ENCODE peak calls at places on chromosome 21, in four cellular contexts. One of them, this sample, is unnamed.

GRCh38 chr21:28993293-28993629 is 584 bp upstream of the LTN1 start:
- DNase-seq in AG09319: no peak
- DNase-seq in activated CD8-positive, alpha-beta T cell treated with anti-CD3 and anti-CD28 coated beads for 36 hours: no peak
- DNase-seq in transverse colon: no peak
- DNase-seq in this sample: no peak

GRCh38 chr21:33813832-33814231 is 101.8 kb downstream of the ATP5PO start:
- DNase-seq in AG09319: no peak
- DNase-seq in transverse colon: no peak
- DNase-seq in activated CD8-positive, alpha-beta T cell treated with anti-CD3 and anti-CD28 coated beads for 36 hours: no peak
- DNase-seq in this sample: no peak

GRCh38 chr21:33817663-33818433 is 97.8 kb downstream of the ATP5PO start:
- DNase-seq in transverse colon: no peak
- DNase-seq in activated CD8-positive, alpha-beta T cell treated with anti-CD3 and anti-CD28 coated beads for 36 hours: no peak
- DNase-seq in AG09319: no peak
- DNase-seq in this sample: no peak

GRCh38 chr21:45318556-45319341 is 31.1 kb upstream of the POFUT2 start:
- DNase-seq in activated CD8-positive, alpha-beta T cell treated with anti-CD3 and anti-CD28 coated beads for 36 hours: no peak
- DNase-seq in AG09319: no peak
- DNase-seq in transverse colon: peak; percentile 50
- DNase-seq in this sample: no peak

GRCh38 chr21:45080639-45081414 is 6.4 kb downstream of the ADARB1 start:
- DNase-seq in activated CD8-positive, alpha-beta T cell treated with anti-CD3 and anti-CD28 coated beads for 36 hours: peak; percentile 55
- DNase-seq in transverse colon: no peak
- DNase-seq in AG09319: no peak
- DNase-seq in this sample: no peak

GRCh38 chr21:34221331-34222030 is 142.3 kb upstream of the KCNE2 start:
- DNase-seq in transverse colon: no peak
- DNase-seq in AG09319: peak; percentile 39
- DNase-seq in activated CD8-positive, alpha-beta T cell treated with anti-CD3 and anti-CD28 coated beads for 36 hours: no peak
- DNase-seq in this sample: no peak

GRCh38 chr21:31186916-31187315 is 148.6 kb upstream of the KRTAP19-8 start:
- DNase-seq in transverse colon: no peak
- DNase-seq in AG09319: no peak
- DNase-seq in activated CD8-positive, alpha-beta T cell treated with anti-CD3 and anti-CD28 coated beads for 36 hours: no peak
- DNase-seq in this sample: no peak

GRCh38 chr21:45631540-45631939 is 12.0 kb upstream of the PCBP3 start:
- DNase-seq in AG09319: no peak
- DNase-seq in activated CD8-positive, alpha-beta T cell treated with anti-CD3 and anti-CD28 coated beads for 36 hours: no peak
- DNase-seq in transverse colon: no peak
- DNase-seq in this sample: no peak

GRCh38 chr21:26769613-26770188 is 75.5 kb downstream of the ADAMTS1 start:
- DNase-seq in transverse colon: no peak
- DNase-seq in AG09319: peak; percentile 25
- DNase-seq in activated CD8-positive, alpha-beta T cell treated with anti-CD3 and anti-CD28 coated beads for 36 hours: no peak
- DNase-seq in this sample: no peak

GRCh38 chr21:45365608-45366241 is 39.2 kb upstream of the COL18A1 start:
- DNase-seq in activated CD8-positive, alpha-beta T cell treated with anti-CD3 and anti-CD28 coated beads for 36 hours: no peak
- DNase-seq in AG09319: no peak
- DNase-seq in transverse colon: no peak
- DNase-seq in this sample: no peak

GRCh38 chr21:45935628-45936027 is 45.9 kb upstream of the COL6A1 start:
- DNase-seq in activated CD8-positive, alpha-beta T cell treated with anti-CD3 and anti-CD28 coated beads for 36 hours: no peak
- DNase-seq in AG09319: no peak
- DNase-seq in transverse colon: no peak
- DNase-seq in this sample: no peak

GRCh38 chr21:27564684-27565280 is 597.9 kb upstream of the ADAMTS5 start:
- DNase-seq in AG09319: peak; percentile 29
- DNase-seq in activated CD8-positive, alpha-beta T cell treated with anti-CD3 and anti-CD28 coated beads for 36 hours: peak; percentile 32
- DNase-seq in transverse colon: peak; percentile 31
- DNase-seq in this sample: no peak

GRCh38 chr21:36504067-36505058 is 24.4 kb upstream of the CLDN14 start:
- DNase-seq in transverse colon: peak; percentile 18
- DNase-seq in activated CD8-positive, alpha-beta T cell treated with anti-CD3 and anti-CD28 coated beads for 36 hours: peak; percentile 52
- DNase-seq in AG09319: peak; percentile 35
- DNase-seq in this sample: peak; percentile 39

GRCh38 chr21:25717491-25718139 is 17.1 kb downstream of the ATP5PF start:
- DNase-seq in AG09319: no peak
- DNase-seq in transverse colon: no peak
- DNase-seq in activated CD8-positive, alpha-beta T cell treated with anti-CD3 and anti-CD28 coated beads for 36 hours: no peak
- DNase-seq in this sample: no peak

GRCh38 chr21:25925936-25926335 is 191.2 kb downstream of the GABPA start:
- DNase-seq in transverse colon: no peak
- DNase-seq in AG09319: no peak
- DNase-seq in activated CD8-positive, alpha-beta T cell treated with anti-CD3 and anti-CD28 coated beads for 36 hours: no peak
- DNase-seq in this sample: no peak

GRCh38 chr21:23131177-23131576 is 2133.0 kb downstream of the NCAM2 start:
- DNase-seq in AG09319: no peak
- DNase-seq in transverse colon: no peak
- DNase-seq in activated CD8-positive, alpha-beta T cell treated with anti-CD3 and anti-CD28 coated beads for 36 hours: no peak
- DNase-seq in this sample: no peak

GRCh38 chr21:43815107-43815742 is 25.8 kb downstream of the RRP1 start:
- DNase-seq in activated CD8-positive, alpha-beta T cell treated with anti-CD3 and anti-CD28 coated beads for 36 hours: no peak
- DNase-seq in AG09319: no peak
- DNase-seq in transverse colon: no peak
- DNase-seq in this sample: peak; percentile 46

GRCh38 chr21:26777166-26777565 is 68.0 kb downstream of the ADAMTS1 start:
- DNase-seq in transverse colon: no peak
- DNase-seq in AG09319: no peak
- DNase-seq in activated CD8-positive, alpha-beta T cell treated with anti-CD3 and anti-CD28 coated beads for 36 hours: no peak
- DNase-seq in this sample: no peak

GRCh38 chr21:35649186-35649585 is 411.1 kb downstream of the SETD4 start:
- DNase-seq in transverse colon: no peak
- DNase-seq in AG09319: peak; percentile 7
- DNase-seq in activated CD8-positive, alpha-beta T cell treated with anti-CD3 and anti-CD28 coated beads for 36 hours: no peak
- DNase-seq in this sample: no peak

GRCh38 chr21:21688877-21689276 is 690.7 kb downstream of the NCAM2 start:
- DNase-seq in activated CD8-positive, alpha-beta T cell treated with anti-CD3 and anti-CD28 coated beads for 36 hours: peak; percentile 1
- DNase-seq in transverse colon: no peak
- DNase-seq in AG09319: no peak
- DNase-seq in this sample: no peak

GRCh38 chr21:14956826-14957225 is 108.0 kb downstream of the NRIP1 start:
- DNase-seq in AG09319: no peak
- DNase-seq in transverse colon: no peak
- DNase-seq in activated CD8-positive, alpha-beta T cell treated with anti-CD3 and anti-CD28 coated beads for 36 hours: no peak
- DNase-seq in this sample: no peak

GRCh38 chr21:45209685-45210284 is 77.9 kb downstream of the POFUT2 start:
- DNase-seq in transverse colon: no peak
- DNase-seq in AG09319: no peak
- DNase-seq in activated CD8-positive, alpha-beta T cell treated with anti-CD3 and anti-CD28 coated beads for 36 hours: no peak
- DNase-seq in this sample: peak; percentile 61

GRCh38 chr21:43318841-43319781 is 107.8 kb downstream of the SIK1 start:
- DNase-seq in transverse colon: peak; percentile 46
- DNase-seq in activated CD8-positive, alpha-beta T cell treated with anti-CD3 and anti-CD28 coated beads for 36 hours: no peak
- DNase-seq in AG09319: no peak
- DNase-seq in this sample: peak; percentile 53

GRCh38 chr21:20661745-20662470 is 336.3 kb upstream of the NCAM2 start:
- DNase-seq in activated CD8-positive, alpha-beta T cell treated with anti-CD3 and anti-CD28 coated beads for 36 hours: no peak
- DNase-seq in transverse colon: no peak
- DNase-seq in AG09319: no peak
- DNase-seq in this sample: no peak

GRCh38 chr21:44854391-44854663 is 19.2 kb downstream of the PTTG1IP start:
- DNase-seq in transverse colon: no peak
- DNase-seq in AG09319: no peak
- DNase-seq in activated CD8-positive, alpha-beta T cell treated with anti-CD3 and anti-CD28 coated beads for 36 hours: no peak
- DNase-seq in this sample: no peak

GRCh38 chr21:42562816-42563215 is 49.2 kb downstream of the SLC37A1 start:
- DNase-seq in AG09319: no peak
- DNase-seq in transverse colon: peak; percentile 4
- DNase-seq in activated CD8-positive, alpha-beta T cell treated with anti-CD3 and anti-CD28 coated beads for 36 hours: no peak
- DNase-seq in this sample: no peak

GRCh38 chr21:32279377-32279680 is 480 bp upstream of the MIS18A start:
- DNase-seq in activated CD8-positive, alpha-beta T cell treated with anti-CD3 and anti-CD28 coated beads for 36 hours: no peak
- DNase-seq in AG09319: no peak
- DNase-seq in transverse colon: no peak
- DNase-seq in this sample: no peak

GRCh38 chr21:32278068-32278467 is 781 bp downstream of the MIS18A start:
- DNase-seq in activated CD8-positive, alpha-beta T cell treated with anti-CD3 and anti-CD28 coated beads for 36 hours: no peak
- DNase-seq in transverse colon: no peak
- DNase-seq in AG09319: no peak
- DNase-seq in this sample: no peak

GRCh38 chr21:32281531-32281930 is 2.7 kb upstream of the MIS18A start:
- DNase-seq in AG09319: no peak
- DNase-seq in transverse colon: no peak
- DNase-seq in activated CD8-positive, alpha-beta T cell treated with anti-CD3 and anti-CD28 coated beads for 36 hours: no peak
- DNase-seq in this sample: no peak

GRCh38 chr21:32276671-32277070 is 2.2 kb downstream of the MIS18A start:
- DNase-seq in AG09319: no peak
- DNase-seq in transverse colon: no peak
- DNase-seq in activated CD8-positive, alpha-beta T cell treated with anti-CD3 and anti-CD28 coated beads for 36 hours: no peak
- DNase-seq in this sample: no peak

GRCh38 chr21:32278518-32279376 is at the start of gene MIS18A:
- DNase-seq in activated CD8-positive, alpha-beta T cell treated with anti-CD3 and anti-CD28 coated beads for 36 hours: peak; percentile 98
- DNase-seq in transverse colon: peak; percentile 97
- DNase-seq in AG09319: peak; percentile 84
- DNase-seq in this sample: peak; percentile 96
- TF ChIP-seq CTCF in activated CD8-positive, alpha-beta T cell treated with anti-CD3 and anti-CD28 coated beads for 36 hours: no peak
- TF ChIP-seq CTCF in transverse colon: no peak
- TF ChIP-seq CTCF in AG09319: no peak
- TF ChIP-seq CTCF in this sample: no peak

GRCh38 chr21:38337793-38338192 is 81.0 kb downstream of the KCNJ15 start:
- DNase-seq in AG09319: no peak
- DNase-seq in transverse colon: no peak
- DNase-seq in activated CD8-positive, alpha-beta T cell treated with anti-CD3 and anti-CD28 coated beads for 36 hours: no peak
- DNase-seq in this sample: no peak

GRCh38 chr21:38330671-38331070 is 73.9 kb downstream of the KCNJ15 start:
- DNase-seq in activated CD8-positive, alpha-beta T cell treated with anti-CD3 and anti-CD28 coated beads for 36 hours: no peak
- DNase-seq in AG09319: no peak
- DNase-seq in transverse colon: no peak
- DNase-seq in this sample: no peak

GRCh38 chr21:38329176-38329575 is 72.4 kb downstream of the KCNJ15 start:
- DNase-seq in transverse colon: no peak
- DNase-seq in activated CD8-positive, alpha-beta T cell treated with anti-CD3 and anti-CD28 coated beads for 36 hours: no peak
- DNase-seq in AG09319: no peak
- DNase-seq in this sample: no peak

GRCh38 chr21:38334866-38335265 is 78.1 kb downstream of the KCNJ15 start:
- DNase-seq in activated CD8-positive, alpha-beta T cell treated with anti-CD3 and anti-CD28 coated beads for 36 hours: no peak
- DNase-seq in transverse colon: no peak
- DNase-seq in AG09319: no peak
- DNase-seq in this sample: no peak

GRCh38 chr21:38333290-38334272 is 76.8 kb downstream of the KCNJ15 start:
- DNase-seq in transverse colon: no peak
- DNase-seq in activated CD8-positive, alpha-beta T cell treated with anti-CD3 and anti-CD28 coated beads for 36 hours: no peak
- DNase-seq in AG09319: no peak
- DNase-seq in this sample: no peak
- TF ChIP-seq CTCF in transverse colon: no peak
- TF ChIP-seq CTCF in activated CD8-positive, alpha-beta T cell treated with anti-CD3 and anti-CD28 coated beads for 36 hours: no peak
- TF ChIP-seq CTCF in AG09319: peak; percentile 24
- TF ChIP-seq CTCF in this sample: no peak

DNA sequence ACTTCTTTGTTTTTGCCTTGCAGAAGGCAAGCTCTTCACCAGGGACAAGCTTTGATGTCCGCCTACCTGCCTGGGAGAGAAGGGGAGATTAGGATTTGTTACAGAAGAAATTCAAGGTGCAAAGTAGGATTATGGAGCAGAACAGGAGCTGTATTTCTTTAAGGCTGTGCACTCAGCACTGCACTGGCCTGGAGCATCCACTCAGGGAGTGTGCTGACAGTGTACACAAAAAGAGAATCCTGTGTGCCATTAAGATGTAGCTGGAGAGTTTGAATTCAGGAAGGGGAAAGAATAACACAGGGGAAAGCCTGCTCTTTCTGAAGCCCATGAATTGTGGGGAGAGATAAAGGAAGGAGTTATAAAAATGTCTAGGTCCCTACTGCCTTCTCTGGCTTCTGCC is 137.7 kb upstream of the ETS2 start:
- DNase-seq in transverse colon: no peak
- DNase-seq in activated CD8-positive, alpha-beta T cell treated with anti-CD3 and anti-CD28 coated beads for 36 hours: no peak
- DNase-seq in AG09319: no peak
- DNase-seq in this sample: no peak
- TF ChIP-seq CTCF in transverse colon: no peak
- TF ChIP-seq CTCF in activated CD8-positive, alpha-beta T cell treated with anti-CD3 and anti-CD28 coated beads for 36 hours: no peak
- TF ChIP-seq CTCF in AG09319: no peak
- TF ChIP-seq CTCF in this sample: no peak

GRCh38 chr21:37712204-37712934 is 203.9 kb downstream of the KCNJ6 start:
- DNase-seq in AG09319: peak; percentile 19
- DNase-seq in transverse colon: peak; percentile 49
- DNase-seq in activated CD8-positive, alpha-beta T cell treated with anti-CD3 and anti-CD28 coated beads for 36 hours: peak; percentile 75
- DNase-seq in this sample: peak; percentile 69

DNA sequence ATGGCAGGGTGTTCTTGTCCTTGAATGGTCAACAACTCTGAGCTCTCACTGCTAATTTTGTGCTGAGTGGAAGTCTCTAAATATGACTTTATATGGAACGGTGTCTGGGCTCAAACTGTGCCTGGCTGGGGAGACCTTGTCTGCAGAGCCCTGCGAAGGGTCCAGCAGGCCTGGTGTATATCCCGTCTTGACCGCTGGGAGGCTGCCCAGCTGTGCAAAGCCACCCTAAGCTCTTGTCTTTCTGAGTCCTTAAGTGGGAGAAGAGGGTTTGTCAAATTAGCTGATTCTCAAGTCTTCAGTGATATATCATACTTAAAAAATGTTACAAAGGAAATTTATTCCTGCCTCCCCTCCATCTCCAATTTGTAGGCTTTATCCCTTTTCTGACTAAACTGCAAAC is 198.7 kb downstream of the KCNJ6 start:
- DNase-seq in activated CD8-positive, alpha-beta T cell treated with anti-CD3 and anti-CD28 coated beads for 36 hours: no peak
- DNase-seq in AG09319: no peak
- DNase-seq in transverse colon: no peak
- DNase-seq in this sample: no peak
- TF ChIP-seq CTCF in activated CD8-positive, alpha-beta T cell treated with anti-CD3 and anti-CD28 coated beads for 36 hours: no peak
- TF ChIP-seq CTCF in AG09319: no peak
- TF ChIP-seq CTCF in transverse colon: no peak
- TF ChIP-seq CTCF in this sample: no peak

GRCh38 chr21:41071410-41071809 is 96.5 kb upstream of the BACE2 start:
- DNase-seq in transverse colon: no peak
- DNase-seq in AG09319: no peak
- DNase-seq in activated CD8-positive, alpha-beta T cell treated with anti-CD3 and anti-CD28 coated beads for 36 hours: peak; percentile 9
- DNase-seq in this sample: no peak
- TF ChIP-seq CTCF in transverse colon: no peak
- TF ChIP-seq CTCF in AG09319: no peak
- TF ChIP-seq CTCF in activated CD8-positive, alpha-beta T cell treated with anti-CD3 and anti-CD28 coated beads for 36 hours: no peak
- TF ChIP-seq CTCF in this sample: no peak